ENCODE peak calls at places on chromosomes 11 and 22, in six cellular contexts. One of them, this sample, is unnamed.

GRCh38 chr11:47403571-47403970 is 4.8 kb upstream of the SLC39A13 start:
- DNase-seq in IMR-90: no peak
- DNase-seq in neuronal stem cell: no peak
- DNase-seq in H9: no peak
- DNase-seq in H1: no peak
- DNase-seq in trophoblast cell: no peak
- DNase-seq in this sample: no peak

GRCh38 chr11:45332486-45332934 is 46.4 kb upstream of the SYT13 start:
- DNase-seq in IMR-90: peak
- DNase-seq in neuronal stem cell: peak
- DNase-seq in H9: peak
- DNase-seq in H1: peak
- DNase-seq in trophoblast cell: peak
- DNase-seq in this sample: peak

GRCh38 chr11:4044971-4045646 is 49.5 kb upstream of the RRM1 start:
- DNase-seq in IMR-90: no peak
- DNase-seq in neuronal stem cell: no peak
- DNase-seq in H9: no peak
- DNase-seq in H1: no peak
- DNase-seq in trophoblast cell: no peak
- DNase-seq in this sample: no peak

GRCh38 chr11:95556342-95557151 is 233.0 kb downstream of the FAM76B start:
- DNase-seq in IMR-90: peak
- DNase-seq in neuronal stem cell: peak
- DNase-seq in H9: no peak
- DNase-seq in H1: no peak
- DNase-seq in trophoblast cell: no peak
- DNase-seq in this sample: peak

GRCh38 chr11:12354750-12355545 is 22.4 kb upstream of the PARVA start:
- DNase-seq in IMR-90: no peak
- DNase-seq in neuronal stem cell: no peak
- DNase-seq in H9: no peak
- DNase-seq in H1: no peak
- DNase-seq in trophoblast cell: no peak
- DNase-seq in this sample: no peak

GRCh38 chr22:35548762-35549106 is 8.1 kb downstream of the RASD2 start:
- DNase-seq in IMR-90: no peak
- DNase-seq in neuronal stem cell: no peak
- DNase-seq in H9: no peak
- DNase-seq in H1: no peak
- DNase-seq in trophoblast cell: no peak
- DNase-seq in this sample: no peak

GRCh38 chr22:31897842-31898241 is 46.5 kb upstream of the YWHAH start:
- DNase-seq in IMR-90: peak
- DNase-seq in neuronal stem cell: no peak
- DNase-seq in H9: no peak
- DNase-seq in H1: no peak
- DNase-seq in trophoblast cell: no peak
- DNase-seq in this sample: peak

GRCh38 chr11:69541501-69542313 is 60.2 kb downstream of the LINC01488 start:
- DNase-seq in IMR-90: peak
- DNase-seq in neuronal stem cell: no peak
- DNase-seq in H9: no peak
- DNase-seq in H1: no peak
- DNase-seq in trophoblast cell: no peak
- DNase-seq in this sample: no peak

GRCh38 chr11:13868710-13869403 is 93.7 kb upstream of the SPON1 start:
- DNase-seq in IMR-90: no peak
- DNase-seq in neuronal stem cell: no peak
- DNase-seq in H9: no peak
- DNase-seq in H1: no peak
- DNase-seq in trophoblast cell: peak
- DNase-seq in this sample: no peak

GRCh38 chr22:43466710-43467109 is 54.9 kb downstream of the MPPED1 start:
- DNase-seq in IMR-90: no peak
- DNase-seq in neuronal stem cell: no peak
- DNase-seq in H9: no peak
- DNase-seq in H1: no peak
- DNase-seq in trophoblast cell: no peak
- DNase-seq in this sample: no peak

GRCh38 chr22:30984317-30984716 is 15.3 kb downstream of the TUG1 start:
- DNase-seq in IMR-90: no peak
- DNase-seq in neuronal stem cell: no peak
- DNase-seq in H9: no peak
- DNase-seq in H1: no peak
- DNase-seq in trophoblast cell: no peak
- DNase-seq in this sample: no peak

GRCh38 chr11:69241075-69241740 is 52.7 kb upstream of the MYEOV start:
- DNase-seq in IMR-90: no peak
- DNase-seq in neuronal stem cell: no peak
- DNase-seq in H9: peak
- DNase-seq in H1: no peak
- DNase-seq in trophoblast cell: no peak
- DNase-seq in this sample: no peak

GRCh38 chr11:5626191-5626590 is 1.4 kb downstream of the TRIM34 start:
- DNase-seq in IMR-90: peak
- DNase-seq in neuronal stem cell: no peak
- DNase-seq in H9: no peak
- DNase-seq in H1: no peak
- DNase-seq in trophoblast cell: peak
- DNase-seq in this sample: peak

GRCh38 chr11:115765803-115766239 is 261.6 kb upstream of the CADM1 start:
- DNase-seq in IMR-90: peak
- DNase-seq in neuronal stem cell: no peak
- DNase-seq in H9: no peak
- DNase-seq in H1: no peak
- DNase-seq in trophoblast cell: no peak
- DNase-seq in this sample: no peak

GRCh38 chr11:12724301-12725046 is 50.3 kb downstream of the TEAD1 start:
- DNase-seq in IMR-90: peak
- DNase-seq in neuronal stem cell: no peak
- DNase-seq in H9: peak
- DNase-seq in H1: peak
- DNase-seq in trophoblast cell: peak
- DNase-seq in this sample: peak

GRCh38 chr11:15288801-15289342 is 174.1 kb downstream of the INSC start:
- DNase-seq in IMR-90: no peak
- DNase-seq in neuronal stem cell: no peak
- DNase-seq in H9: no peak
- DNase-seq in H1: no peak
- DNase-seq in trophoblast cell: no peak
- DNase-seq in this sample: no peak

GRCh38 chr22:28464179-28464578 is 215.5 kb downstream of the TTC28 start:
- DNase-seq in IMR-90: no peak
- DNase-seq in neuronal stem cell: no peak
- DNase-seq in H9: no peak
- DNase-seq in H1: no peak
- DNase-seq in trophoblast cell: no peak
- DNase-seq in this sample: no peak

GRCh38 chr11:46112961-46113617 is 8.2 kb downstream of the PHF21A start:
- DNase-seq in IMR-90: peak
- DNase-seq in neuronal stem cell: peak
- DNase-seq in H9: no peak
- DNase-seq in H1: no peak
- DNase-seq in trophoblast cell: peak
- DNase-seq in this sample: peak

GRCh38 chr11:35717043-35717442 is 54.5 kb downstream of the TRIM44 start:
- DNase-seq in IMR-90: no peak
- DNase-seq in neuronal stem cell: no peak
- DNase-seq in H9: peak
- DNase-seq in H1: peak
- DNase-seq in trophoblast cell: no peak
- DNase-seq in this sample: no peak

GRCh38 chr11:74019104-74019738 is 10.3 kb upstream of the UCP3 start:
- DNase-seq in IMR-90: no peak
- DNase-seq in neuronal stem cell: no peak
- DNase-seq in H9: no peak
- DNase-seq in H1: no peak
- DNase-seq in trophoblast cell: no peak
- DNase-seq in this sample: peak

GRCh38 chr22:19478466-19479357 is at the start of gene UFD1:
- DNase-seq in IMR-90: peak
- DNase-seq in neuronal stem cell: peak
- DNase-seq in H9: peak
- DNase-seq in H1: peak
- DNase-seq in trophoblast cell: peak
- DNase-seq in this sample: peak

GRCh38 chr11:2781413-2782274 is 81.8 kb upstream of the KCNQ1OT1 start:
- DNase-seq in IMR-90: peak
- DNase-seq in neuronal stem cell: no peak
- DNase-seq in H9: no peak
- DNase-seq in H1: peak
- DNase-seq in trophoblast cell: no peak
- DNase-seq in this sample: peak

GRCh38 chr11:96155627-96156378 is 187.2 kb downstream of the MAML2 start:
- DNase-seq in IMR-90: peak
- DNase-seq in neuronal stem cell: no peak
- DNase-seq in H9: peak
- DNase-seq in H1: no peak
- DNase-seq in trophoblast cell: peak
- DNase-seq in this sample: peak

GRCh38 chr11:2898366-2899079 is 12.9 kb upstream of the CDKN1C start:
- DNase-seq in IMR-90: peak
- DNase-seq in neuronal stem cell: no peak
- DNase-seq in H9: no peak
- DNase-seq in H1: no peak
- DNase-seq in trophoblast cell: peak
- DNase-seq in this sample: peak

GRCh38 chr11:117979481-117980211 is 6.5 kb upstream of the IL10RA start:
- DNase-seq in IMR-90: no peak
- DNase-seq in neuronal stem cell: no peak
- DNase-seq in H9: no peak
- DNase-seq in H1: peak
- DNase-seq in trophoblast cell: peak
- DNase-seq in this sample: no peak

GRCh38 chr11:85076535-85077330 is 550.4 kb downstream of the DLG2 start:
- DNase-seq in IMR-90: peak
- DNase-seq in neuronal stem cell: no peak
- DNase-seq in H9: no peak
- DNase-seq in H1: no peak
- DNase-seq in trophoblast cell: no peak
- DNase-seq in this sample: no peak

GRCh38 chr11:62909107-62909894 is 11.9 kb downstream of the CHRM1 start:
- DNase-seq in IMR-90: peak
- DNase-seq in neuronal stem cell: peak
- DNase-seq in H9: peak
- DNase-seq in H1: peak
- DNase-seq in trophoblast cell: peak
- DNase-seq in this sample: peak

GRCh38 chr11:103652013-103652412 is 384.4 kb upstream of the DDI1 start:
- DNase-seq in IMR-90: peak
- DNase-seq in neuronal stem cell: no peak
- DNase-seq in H9: no peak
- DNase-seq in H1: no peak
- DNase-seq in trophoblast cell: peak
- DNase-seq in this sample: peak

GRCh38 chr11:94809251-94809650 is 41.1 kb downstream of the AMOTL1 start:
- DNase-seq in IMR-90: peak
- DNase-seq in neuronal stem cell: no peak
- DNase-seq in H9: no peak
- DNase-seq in H1: no peak
- DNase-seq in trophoblast cell: peak
- DNase-seq in this sample: peak

GRCh38 chr11:7587712-7588111 is 73.9 kb downstream of the PPFIBP2 start:
- DNase-seq in IMR-90: no peak
- DNase-seq in neuronal stem cell: no peak
- DNase-seq in H9: no peak
- DNase-seq in H1: no peak
- DNase-seq in trophoblast cell: no peak
- DNase-seq in this sample: no peak

GRCh38 chr22:42281284-42281683 is 10.8 kb upstream of the TCF20 start:
- DNase-seq in IMR-90: no peak
- DNase-seq in neuronal stem cell: no peak
- DNase-seq in H9: peak
- DNase-seq in H1: no peak
- DNase-seq in trophoblast cell: no peak
- DNase-seq in this sample: no peak

GRCh38 chr22:44247346-44247745 is 65.4 kb downstream of the SHISAL1 start:
- DNase-seq in IMR-90: no peak
- DNase-seq in neuronal stem cell: no peak
- DNase-seq in H9: no peak
- DNase-seq in H1: peak
- DNase-seq in trophoblast cell: no peak
- DNase-seq in this sample: no peak

GRCh38 chr11:12185914-12186313 is 75.5 kb downstream of the MICAL2 start:
- DNase-seq in IMR-90: peak
- DNase-seq in neuronal stem cell: peak
- DNase-seq in H9: no peak
- DNase-seq in H1: no peak
- DNase-seq in trophoblast cell: no peak
- DNase-seq in this sample: peak

GRCh38 chr11:107591446-107592236 is 694 bp downstream of the ELMOD1 start:
- DNase-seq in IMR-90: no peak
- DNase-seq in neuronal stem cell: peak
- DNase-seq in H9: peak
- DNase-seq in H1: peak
- DNase-seq in trophoblast cell: peak
- DNase-seq in this sample: peak

GRCh38 chr22:24592144-24592845 is 578 bp downstream of the LRRC75B start:
- DNase-seq in IMR-90: no peak
- DNase-seq in neuronal stem cell: peak
- DNase-seq in H9: peak
- DNase-seq in H1: peak
- DNase-seq in trophoblast cell: no peak
- DNase-seq in this sample: peak
- H3K23ac ChIP-seq in IMR-90: peak
- H3K23ac ChIP-seq in neuronal stem cell: peak
- H3K23ac ChIP-seq in H9: no peak
- H3K23ac ChIP-seq in H1: no peak
- H3K23ac ChIP-seq in trophoblast cell: no peak
- H3K23ac ChIP-seq in this sample: no peak

GRCh38 chr22:39144101-39144815 is 8.2 kb downstream of the CBX7 start:
- DNase-seq in IMR-90: peak
- DNase-seq in neuronal stem cell: no peak
- DNase-seq in H9: peak
- DNase-seq in H1: no peak
- DNase-seq in trophoblast cell: peak
- DNase-seq in this sample: peak
- H2BK5ac ChIP-seq in IMR-90: no peak
- H2BK5ac ChIP-seq in neuronal stem cell: peak
- H2BK5ac ChIP-seq in H9: no peak
- H2BK5ac ChIP-seq in H1: no peak
- H2BK5ac ChIP-seq in trophoblast cell: no peak
- H2BK5ac ChIP-seq in this sample: no peak

GRCh38 chr11:72173291-72173690 is 18.6 kb upstream of the FOLR1 start:
- DNase-seq in IMR-90: peak
- DNase-seq in neuronal stem cell: no peak
- DNase-seq in H9: no peak
- DNase-seq in H1: no peak
- DNase-seq in trophoblast cell: no peak
- DNase-seq in this sample: no peak
- H2AFZ ChIP-seq in IMR-90: no peak
- H2AFZ ChIP-seq in neuronal stem cell: no peak
- H2AFZ ChIP-seq in H9: no peak
- H2AFZ ChIP-seq in H1: no peak
- H2AFZ ChIP-seq in trophoblast cell: no peak
- H2AFZ ChIP-seq in this sample: no peak

GRCh38 chr11:9573775-9574555 is 495 bp downstream of the WEE1 start:
- DNase-seq in IMR-90: no peak
- DNase-seq in neuronal stem cell: no peak
- DNase-seq in H9: no peak
- DNase-seq in H1: no peak
- DNase-seq in trophoblast cell: peak
- DNase-seq in this sample: no peak
- H3K23ac ChIP-seq in IMR-90: no peak
- H3K23ac ChIP-seq in neuronal stem cell: peak
- H3K23ac ChIP-seq in H9: no peak
- H3K23ac ChIP-seq in H1: no peak
- H3K23ac ChIP-seq in trophoblast cell: no peak
- H3K23ac ChIP-seq in this sample: peak